ENCODE peak calls at places on chromosomes 6 and 20, in seven cellular contexts. W is germinal center; Y is effector memory CD4-positive, alpha-beta T cell; P is nephron progenitor cell; N is endothelial cell of umbilical vein; F is adrenal gland; E is nucleus accumbens. O is an unnamed sample.

GRCh38 chr6:105748737-105749161 is 337.4 kb upstream of the PRDM1 start:
- DNase-seq in W (no peak), Y (no peak), N (no peak), P (no peak), E (no peak), F (no peak), O (no peak)

GRCh38 chr20:24673678-24674570 is 204.5 kb downstream of the SYNDIG1 start:
- DNase-seq in Y (no peak), W (no peak), P (no peak), E (no peak), N (no peak), F (no peak), O (no peak)

GRCh38 chr20:63943007-63943807 is 13.0 kb downstream of the UCKL1 start:
- DNase-seq in Y (no peak), N (no peak), E (no peak), F (no peak), W (no peak), P (no peak), O (no peak)

GRCh38 chr6:24902782-24903181 is 33.0 kb downstream of the RIPOR2 start:
- DNase-seq in P (no peak), Y (no peak), F (peak), E (no peak), W (no peak), N (no peak), O (no peak)

GRCh38 chr6:155120034-155120433 is 124.9 kb downstream of the TIAM2 start:
- DNase-seq in F (no peak), N (no peak), E (no peak), Y (no peak), W (no peak), P (no peak), O (no peak)

GRCh38 chr6:144434308-144434990 is 149.3 kb downstream of the UTRN start:
- DNase-seq in E (no peak), P (no peak), Y (no peak), W (no peak), F (peak), N (peak), O (no peak)

GRCh38 chr6:161232001-161232400 is 41.9 kb downstream of the AGPAT4 start:
- DNase-seq in W (no peak), F (no peak), N (no peak), E (no peak), Y (no peak), P (no peak), O (no peak)

GRCh38 chr6:143941852-143942627 is 66.0 kb downstream of the PLAGL1 start:
- DNase-seq in E (no peak), N (no peak), F (peak), Y (no peak), P (peak), W (peak), O (peak)

GRCh38 chr20:33281550-33282146 is 1.4 kb upstream of the BPIFB1 start:
- DNase-seq in F (no peak), N (no peak), E (peak), P (no peak), Y (no peak), W (no peak), O (no peak)

GRCh38 chr6:149233056-149233715 is 84.3 kb upstream of the TAB2 start:
- DNase-seq in F (no peak), Y (peak), E (no peak), W (no peak), P (no peak), N (peak), O (no peak)

GRCh38 chr6:39295538-39295937 is 18.7 kb downstream of the KCNK17 start:
- DNase-seq in F (no peak), P (no peak), E (no peak), N (no peak), W (no peak), Y (no peak), O (no peak)

GRCh38 chr6:39884696-39885095 is 49.6 kb downstream of the MOCS1 start:
- DNase-seq in P (no peak), E (no peak), Y (no peak), W (no peak), N (no peak), F (no peak), O (no peak)

GRCh38 chr6:155154158-155154830 is 109.5 kb upstream of the CLDN20 start:
- DNase-seq in F (no peak), W (no peak), N (peak), Y (no peak), E (no peak), P (no peak), O (no peak)

GRCh38 chr20:61125536-61126180 is 126.4 kb upstream of the CDH4 start:
- DNase-seq in Y (no peak), N (no peak), F (no peak), E (no peak), W (no peak), P (no peak), O (no peak)

GRCh38 chr20:58054744-58055373 is 173.6 kb downstream of the ANKRD60 start:
- DNase-seq in F (no peak), P (no peak), E (no peak), N (peak), Y (no peak), W (no peak), O (no peak)

GRCh38 chr20:20457392-20458126 is 89.7 kb downstream of the INSM1 start:
- DNase-seq in P (no peak), E (no peak), Y (no peak), W (no peak), F (no peak), N (no peak), O (no peak)

GRCh38 chr6:45946352-45946751 is 69.3 kb downstream of the CLIC5 start:
- DNase-seq in Y (no peak), E (no peak), F (peak), P (no peak), N (no peak), W (no peak), O (no peak)

GRCh38 chr6:115838763-115839401 is 221.8 kb downstream of the FRK start:
- DNase-seq in W (peak), E (no peak), F (peak), N (peak), P (peak), Y (no peak), O (no peak)

GRCh38 chr6:14542670-14543366 is 425.2 kb downstream of the CD83 start:
- DNase-seq in W (peak), E (peak), Y (no peak), P (no peak), N (no peak), F (no peak), O (no peak)

GRCh38 chr20:52493177-52493711 is 301.7 kb upstream of the ZFP64 start:
- DNase-seq in Y (no peak), E (no peak), N (peak), F (peak), P (peak), W (no peak), O (no peak)

GRCh38 chr6:30570760-30571084 is 520 bp upstream of the ABCF1 start:
- DNase-seq in W (peak), E (peak), P (no peak), F (no peak), N (no peak), Y (no peak), O (no peak)

GRCh38 chr6:14671261-14671681 is 553.7 kb downstream of the CD83 start:
- DNase-seq in P (no peak), E (no peak), F (peak), N (no peak), Y (no peak), W (no peak), O (no peak)

GRCh38 chr6:103113416-103113815 is 1719.9 kb downstream of the GRIK2 start:
- DNase-seq in N (no peak), P (no peak), E (no peak), Y (no peak), W (no peak), F (no peak), O (no peak)

GRCh38 chr20:37919389-37920040 is 16.6 kb downstream of the VSTM2L start:
- DNase-seq in Y (no peak), P (no peak), E (no peak), F (no peak), W (no peak), N (no peak), O (no peak)

GRCh38 chr6:116969211-116969863 is 92.3 kb downstream of the RFX6 start:
- DNase-seq in Y (no peak), P (peak), N (peak), W (peak), F (peak), E (no peak), O (no peak)

GRCh38 chr20:14234666-14235295 is 102.6 kb downstream of the FLRT3 start:
- DNase-seq in W (no peak), Y (no peak), N (no peak), F (no peak), P (no peak), E (no peak), O (no peak)

GRCh38 chr6:130743175-130743574 is 84.0 kb upstream of the SMLR1 start:
- DNase-seq in E (no peak), F (no peak), N (no peak), Y (no peak), P (no peak), W (no peak), O (no peak)

GRCh38 chr6:170516783-170517616 is 36.1 kb downstream of the PSMB1 start:
- DNase-seq in Y (no peak), W (peak), N (peak), P (peak), E (no peak), F (peak), O (peak)